ENCODE peak calls at places on chromosomes 12 and 14, in nine cellular contexts. One of them, this sample, is unnamed.

GRCh38 chr12:78680596-78680995 is 184.0 kb upstream of the SYT1 start:
- DNase-seq in MV-4-11: no peak
- DNase-seq in cerebellum: no peak
- DNase-seq in endothelial cell: no peak
- DNase-seq in GM23338: peak; percentile 13
- DNase-seq in aorta: no peak
- DNase-seq in T-helper 1 cell: no peak
- DNase-seq in HS-5: no peak
- DNase-seq in CD8-positive, alpha-beta T cell: no peak
- DNase-seq in this sample: no peak

GRCh38 chr14:99378782-99379214 is 101.9 kb downstream of the SETD3 start:
- DNase-seq in MV-4-11: peak; percentile 28
- DNase-seq in cerebellum: no peak
- DNase-seq in endothelial cell: no peak
- DNase-seq in GM23338: no peak
- DNase-seq in aorta: peak; percentile 44
- DNase-seq in T-helper 1 cell: no peak
- DNase-seq in HS-5: no peak
- DNase-seq in CD8-positive, alpha-beta T cell: no peak
- DNase-seq in this sample: no peak

GRCh38 chr12:104669057-104669770 is 212.5 kb downstream of the CHST11 start:
- DNase-seq in MV-4-11: no peak
- DNase-seq in cerebellum: peak; percentile 13
- DNase-seq in endothelial cell: no peak
- DNase-seq in GM23338: peak; percentile 40
- DNase-seq in aorta: peak; percentile 88
- DNase-seq in T-helper 1 cell: no peak
- DNase-seq in HS-5: no peak
- DNase-seq in CD8-positive, alpha-beta T cell: no peak
- DNase-seq in this sample: no peak

GRCh38 chr12:32069071-32069470 is 37.6 kb upstream of the BICD1 start:
- DNase-seq in MV-4-11: no peak
- DNase-seq in cerebellum: no peak
- DNase-seq in endothelial cell: no peak
- DNase-seq in GM23338: no peak
- DNase-seq in aorta: no peak
- DNase-seq in T-helper 1 cell: no peak
- DNase-seq in HS-5: no peak
- DNase-seq in CD8-positive, alpha-beta T cell: no peak
- DNase-seq in this sample: no peak

GRCh38 chr12:123748171-123748570 is 13.9 kb upstream of the DNAH10 start:
- DNase-seq in MV-4-11: peak; percentile 74
- DNase-seq in cerebellum: no peak
- DNase-seq in endothelial cell: no peak
- DNase-seq in GM23338: no peak
- DNase-seq in aorta: no peak
- DNase-seq in T-helper 1 cell: no peak
- DNase-seq in HS-5: no peak
- DNase-seq in CD8-positive, alpha-beta T cell: no peak
- DNase-seq in this sample: no peak

GRCh38 chr12:4900327-4900726 is 9.4 kb upstream of the KCNA1 start:
- DNase-seq in MV-4-11: no peak
- DNase-seq in cerebellum: peak; percentile 33
- DNase-seq in endothelial cell: no peak
- DNase-seq in GM23338: no peak
- DNase-seq in aorta: no peak
- DNase-seq in T-helper 1 cell: no peak
- DNase-seq in HS-5: peak; percentile 62
- DNase-seq in CD8-positive, alpha-beta T cell: no peak
- DNase-seq in this sample: no peak

GRCh38 chr14:23612802-23613201 is 23.4 kb upstream of the DHRS2 start:
- DNase-seq in MV-4-11: no peak
- DNase-seq in cerebellum: no peak
- DNase-seq in endothelial cell: no peak
- DNase-seq in GM23338: no peak
- DNase-seq in aorta: no peak
- DNase-seq in T-helper 1 cell: no peak
- DNase-seq in HS-5: no peak
- DNase-seq in CD8-positive, alpha-beta T cell: no peak
- DNase-seq in this sample: no peak

GRCh38 chr14:52801014-52801708 is 9.8 kb upstream of the GNPNAT1 start:
- DNase-seq in MV-4-11: peak; percentile 67
- DNase-seq in cerebellum: no peak
- DNase-seq in endothelial cell: no peak
- DNase-seq in GM23338: no peak
- DNase-seq in aorta: peak; percentile 86
- DNase-seq in T-helper 1 cell: no peak
- DNase-seq in HS-5: peak; percentile 61
- DNase-seq in CD8-positive, alpha-beta T cell: no peak
- DNase-seq in this sample: no peak

GRCh38 chr14:33210304-33210703 is 271.6 kb downstream of the NPAS3 start:
- DNase-seq in MV-4-11: no peak
- DNase-seq in cerebellum: no peak
- DNase-seq in endothelial cell: peak; percentile 55
- DNase-seq in GM23338: peak; percentile 58
- DNase-seq in aorta: no peak
- DNase-seq in T-helper 1 cell: no peak
- DNase-seq in HS-5: no peak
- DNase-seq in CD8-positive, alpha-beta T cell: no peak
- DNase-seq in this sample: no peak

GRCh38 chr12:62848418-62848817 is 86.5 kb downstream of the PPM1H start:
- DNase-seq in MV-4-11: no peak
- DNase-seq in cerebellum: no peak
- DNase-seq in endothelial cell: no peak
- DNase-seq in GM23338: no peak
- DNase-seq in aorta: no peak
- DNase-seq in T-helper 1 cell: no peak
- DNase-seq in HS-5: peak; percentile 64
- DNase-seq in CD8-positive, alpha-beta T cell: no peak
- DNase-seq in this sample: no peak

GRCh38 chr12:40946612-40947194 is 241.4 kb upstream of the PDZRN4 start:
- DNase-seq in MV-4-11: peak; percentile 27
- DNase-seq in cerebellum: peak; percentile 34
- DNase-seq in endothelial cell: no peak
- DNase-seq in GM23338: peak; percentile 56
- DNase-seq in aorta: no peak
- DNase-seq in T-helper 1 cell: no peak
- DNase-seq in HS-5: no peak
- DNase-seq in CD8-positive, alpha-beta T cell: no peak
- DNase-seq in this sample: no peak

GRCh38 chr14:96582995-96583394 is 80.8 kb downstream of the PAPOLA start:
- DNase-seq in MV-4-11: no peak
- DNase-seq in cerebellum: no peak
- DNase-seq in endothelial cell: no peak
- DNase-seq in GM23338: no peak
- DNase-seq in aorta: no peak
- DNase-seq in T-helper 1 cell: no peak
- DNase-seq in HS-5: no peak
- DNase-seq in CD8-positive, alpha-beta T cell: no peak
- DNase-seq in this sample: no peak

GRCh38 chr14:59268858-59269257 is 80.4 kb downstream of the DAAM1 start:
- DNase-seq in MV-4-11: no peak
- DNase-seq in cerebellum: no peak
- DNase-seq in endothelial cell: no peak
- DNase-seq in GM23338: no peak
- DNase-seq in aorta: no peak
- DNase-seq in T-helper 1 cell: no peak
- DNase-seq in HS-5: no peak
- DNase-seq in CD8-positive, alpha-beta T cell: no peak
- DNase-seq in this sample: no peak

GRCh38 chr14:23640524-23641141 is 4.5 kb downstream of the DHRS2 start:
- DNase-seq in MV-4-11: no peak
- DNase-seq in cerebellum: peak; percentile 67
- DNase-seq in endothelial cell: no peak
- DNase-seq in GM23338: peak; percentile 48
- DNase-seq in aorta: no peak
- DNase-seq in T-helper 1 cell: no peak
- DNase-seq in HS-5: no peak
- DNase-seq in CD8-positive, alpha-beta T cell: no peak
- DNase-seq in this sample: no peak

GRCh38 chr14:53432378-53432802 is 279.3 kb upstream of the DDHD1 start:
- DNase-seq in MV-4-11: peak; percentile 8
- DNase-seq in cerebellum: peak; percentile 22
- DNase-seq in endothelial cell: peak; percentile 28
- DNase-seq in GM23338: peak; percentile 84
- DNase-seq in aorta: no peak
- DNase-seq in T-helper 1 cell: no peak
- DNase-seq in HS-5: no peak
- DNase-seq in CD8-positive, alpha-beta T cell: no peak
- DNase-seq in this sample: no peak

GRCh38 chr14:95156153-95156764 is 1.1 kb downstream of the DICER1 start:
- DNase-seq in MV-4-11: no peak
- DNase-seq in cerebellum: peak; percentile 19
- DNase-seq in endothelial cell: no peak
- DNase-seq in GM23338: no peak
- DNase-seq in aorta: no peak
- DNase-seq in T-helper 1 cell: no peak
- DNase-seq in HS-5: no peak
- DNase-seq in CD8-positive, alpha-beta T cell: no peak
- DNase-seq in this sample: peak; percentile 39

GRCh38 chr12:107641154-107641553 is 44.4 kb upstream of the PWP1 start:
- DNase-seq in MV-4-11: no peak
- DNase-seq in cerebellum: no peak
- DNase-seq in endothelial cell: no peak
- DNase-seq in GM23338: no peak
- DNase-seq in aorta: no peak
- DNase-seq in T-helper 1 cell: no peak
- DNase-seq in HS-5: no peak
- DNase-seq in CD8-positive, alpha-beta T cell: no peak
- DNase-seq in this sample: no peak

GRCh38 chr12:6284273-6284672 is 26.2 kb upstream of the PLEKHG6 start:
- DNase-seq in MV-4-11: no peak
- DNase-seq in cerebellum: no peak
- DNase-seq in endothelial cell: no peak
- DNase-seq in GM23338: no peak
- DNase-seq in aorta: peak; percentile 73
- DNase-seq in T-helper 1 cell: no peak
- DNase-seq in HS-5: no peak
- DNase-seq in CD8-positive, alpha-beta T cell: no peak
- DNase-seq in this sample: no peak

GRCh38 chr14:54567224-54567633 is 301 bp downstream of the SAMD4A start:
- DNase-seq in MV-4-11: no peak
- DNase-seq in cerebellum: no peak
- DNase-seq in endothelial cell: peak; percentile 46
- DNase-seq in GM23338: peak; percentile 76
- DNase-seq in aorta: peak; percentile 82
- DNase-seq in T-helper 1 cell: no peak
- DNase-seq in HS-5: no peak
- DNase-seq in CD8-positive, alpha-beta T cell: no peak
- DNase-seq in this sample: no peak

GRCh38 chr12:13000616-13000934 is 510 bp upstream of the HEBP1 start:
- DNase-seq in MV-4-11: no peak
- DNase-seq in cerebellum: peak; percentile 30
- DNase-seq in endothelial cell: no peak
- DNase-seq in GM23338: peak; percentile 64
- DNase-seq in aorta: no peak
- DNase-seq in T-helper 1 cell: no peak
- DNase-seq in HS-5: no peak
- DNase-seq in CD8-positive, alpha-beta T cell: peak; percentile 21
- DNase-seq in this sample: no peak

GRCh38 chr12:43914923-43915468 is 79.1 kb downstream of the TMEM117 start:
- DNase-seq in MV-4-11: no peak
- DNase-seq in cerebellum: no peak
- DNase-seq in endothelial cell: no peak
- DNase-seq in GM23338: peak; percentile 63
- DNase-seq in aorta: no peak
- DNase-seq in T-helper 1 cell: no peak
- DNase-seq in HS-5: no peak
- DNase-seq in CD8-positive, alpha-beta T cell: no peak
- DNase-seq in this sample: peak; percentile 2

GRCh38 chr12:79764641-79765040 is 73.9 kb upstream of the PAWR start:
- DNase-seq in MV-4-11: no peak
- DNase-seq in cerebellum: no peak
- DNase-seq in endothelial cell: no peak
- DNase-seq in GM23338: no peak
- DNase-seq in aorta: no peak
- DNase-seq in T-helper 1 cell: no peak
- DNase-seq in HS-5: no peak
- DNase-seq in CD8-positive, alpha-beta T cell: no peak
- DNase-seq in this sample: no peak

GRCh38 chr12:127277882-127278281 is 989.1 kb upstream of the TMEM132C start:
- DNase-seq in MV-4-11: no peak
- DNase-seq in cerebellum: no peak
- DNase-seq in endothelial cell: no peak
- DNase-seq in GM23338: no peak
- DNase-seq in aorta: no peak
- DNase-seq in T-helper 1 cell: no peak
- DNase-seq in HS-5: no peak
- DNase-seq in CD8-positive, alpha-beta T cell: no peak
- DNase-seq in this sample: no peak

GRCh38 chr14:86088156-86088555 is 558.2 kb downstream of the FLRT2 start:
- DNase-seq in MV-4-11: no peak
- DNase-seq in cerebellum: no peak
- DNase-seq in endothelial cell: no peak
- DNase-seq in GM23338: no peak
- DNase-seq in aorta: no peak
- DNase-seq in T-helper 1 cell: no peak
- DNase-seq in HS-5: no peak
- DNase-seq in CD8-positive, alpha-beta T cell: no peak
- DNase-seq in this sample: no peak

GRCh38 chr14:23057757-23058653 is 685 bp upstream of the CDH24 start:
- DNase-seq in MV-4-11: no peak
- DNase-seq in cerebellum: peak; percentile 92
- DNase-seq in endothelial cell: peak; percentile 93
- DNase-seq in GM23338: peak; percentile 96
- DNase-seq in aorta: peak; percentile 96
- DNase-seq in T-helper 1 cell: peak; percentile 78
- DNase-seq in HS-5: peak; percentile 51
- DNase-seq in CD8-positive, alpha-beta T cell: peak; percentile 80
- DNase-seq in this sample: peak; percentile 84

GRCh38 chr14:49621114-49621881 is 699 bp downstream of the MGAT2 start:
- DNase-seq in MV-4-11: peak; percentile 74
- DNase-seq in cerebellum: peak; percentile 55
- DNase-seq in endothelial cell: peak; percentile 70
- DNase-seq in GM23338: peak; percentile 76
- DNase-seq in aorta: peak; percentile 94
- DNase-seq in T-helper 1 cell: no peak
- DNase-seq in HS-5: no peak
- DNase-seq in CD8-positive, alpha-beta T cell: peak; percentile 48
- DNase-seq in this sample: no peak

This sample was measured in CD4-positive, CD25-positive, alpha-beta regulatory T cell.